ENCODE peak calls at places on chromosome 14, in seven cellular contexts. F is NCI-H748 treated with DMSO at 0.1 percent for 48 hours; U is activated CD8-positive, alpha-beta memory T cell treated with anti-CD3 and anti-CD28 coated beads, Interleukin-2, amount 50 U/mL, for 48 hours; D is uterus; C is HCEC 1CT; L is stimulated activated CD4-positive, alpha-beta T cell treated with anti-CD3 and anti-CD28 coated beads, Interleukin-12 subunit alpha, Interleukin-12 subunit beta, amount 100 ng/mL, for 4 hours; O is stomach. M is an unnamed sample.

GRCh38 chr14:77133718-77134338 is 7.8 kb downstream of the ZDHHC22 start:
- DNase-seq in F (no peak), O (no peak), L (peak), U (peak), D (no peak), C (peak), M (peak)

GRCh38 chr14:65237023-65237814 is 134.9 kb upstream of the MAX start:
- DNase-seq in U (no peak), C (peak), L (no peak), O (no peak), F (no peak), D (no peak), M (no peak)

GRCh38 chr14:64706119-64706465 is 1.9 kb downstream of the PLEKHG3 start:
- DNase-seq in F (no peak), O (no peak), U (no peak), L (no peak), D (no peak), C (no peak), M (no peak)

GRCh38 chr14:92503756-92504491 is 9.7 kb upstream of the RIN3 start:
- DNase-seq in C (peak), O (no peak), L (no peak), U (no peak), D (no peak), F (no peak), M (peak)

GRCh38 chr14:76055330-76055729 is 69.8 kb downstream of the IFT43 start:
- DNase-seq in C (no peak), F (no peak), L (no peak), D (no peak), O (no peak), U (no peak), M (no peak)

GRCh38 chr14:93089501-93090269 is 26.0 kb downstream of the ITPK1 start:
- DNase-seq in F (no peak), L (no peak), U (no peak), C (no peak), O (no peak), D (no peak), M (peak)

GRCh38 chr14:39432179-39432618 is at the start of gene FBXO33:
- DNase-seq in L (peak), U (peak), D (peak), F (peak), C (peak), O (peak), M (peak)

GRCh38 chr14:79861111-79861510 is 350.2 kb downstream of the DIO2 start:
- DNase-seq in L (no peak), O (no peak), C (no peak), F (no peak), U (no peak), D (no peak), M (peak)

GRCh38 chr14:24013654-24014514 is 25.2 kb downstream of the DHRS4L2 start:
- DNase-seq in C (peak), U (no peak), F (peak), L (no peak), D (no peak), O (peak), M (peak)

GRCh38 chr14:31208546-31209424 is 1.2 kb upstream of the HECTD1 start:
- DNase-seq in D (no peak), L (peak), F (no peak), C (no peak), U (peak), O (no peak), M (no peak)

GRCh38 chr14:86022031-86022629 is 492.2 kb downstream of the FLRT2 start:
- DNase-seq in F (no peak), U (no peak), O (no peak), L (no peak), D (no peak), C (peak), M (peak)

GRCh38 chr14:52563120-52563519 is 10.5 kb downstream of the GPR137C start:
- DNase-seq in D (no peak), O (no peak), U (no peak), F (no peak), L (no peak), C (peak), M (peak)

GRCh38 chr14:75182820-75183219 is 6.4 kb upstream of the TMED10 start:
- DNase-seq in U (no peak), O (no peak), D (no peak), C (peak), F (no peak), L (no peak), M (no peak)

GRCh38 chr14:74882103-74882920 is 596 bp downstream of the DLST start:
- DNase-seq in F (no peak), D (peak), U (peak), L (peak), C (peak), O (peak), M (peak)

GRCh38 chr14:22002860-22003284 is 329.3 kb upstream of the OR4E1 start:
- DNase-seq in F (no peak), U (peak), L (peak), C (no peak), D (no peak), O (no peak), M (no peak)

GRCh38 chr14:34971801-34972200 is 11.0 kb upstream of the SRP54 start:
- DNase-seq in F (no peak), O (no peak), C (no peak), L (no peak), D (no peak), U (no peak), M (peak)

M was measured in kidney tubule cell.